ENCODE peak calls at places on chromosomes 1 and 21, in ten cellular contexts. D is T-cell; Q is glutamatergic neuron; L is A549; Z is tibial artery; G is SJSA1; C is T follicular helper cell; T is NCI-H1105 treated with DMSO at 0.1 percent for 48 hours; S is activated CD4-positive, CD25-positive, alpha-beta regulatory T cell; I is lung. P is an unnamed sample.
A peak's percentile ranks its signal among the peaks of the same experiment; 100 is the strongest.

GRCh38 chr1:160853756-160854155 is 8.9 kb downstream of the CD244 start:
- DNase-seq in D (no peak), Q (no peak), L (no peak), Z (no peak), G (no peak), C (no peak), T (no peak), S (no peak), I (no peak), P (no peak)

GRCh38 chr1:216580538-216581057 is 142.6 kb downstream of the ESRRG start:
- DNase-seq in D (no peak), Q (no peak), L (no peak), Z (no peak), G (no peak), C (no peak), T (peak; percentile 5), S (no peak), I (no peak), P (no peak)

GRCh38 chr1:228414511-228415211 is 2.0 kb downstream of the TRIM17 start:
- DNase-seq in D (no peak), Q (no peak), L (no peak), Z (no peak), G (no peak), C (no peak), T (no peak), S (no peak), I (no peak), P (no peak)

GRCh38 chr1:223233019-223233409 is 90.0 kb upstream of the TLR5 start:
- DNase-seq in D (no peak), Q (no peak), L (no peak), Z (no peak), G (no peak), C (no peak), T (peak; percentile 13), S (no peak), I (no peak), P (no peak)

GRCh38 chr1:62321438-62321837 is 2.2 kb upstream of the KANK4 start:
- DNase-seq in D (no peak), Q (no peak), L (peak; percentile 76), Z (no peak), G (peak; percentile 52), C (no peak), T (no peak), S (no peak), I (no peak), P (peak; percentile 39)

GRCh38 chr1:164706596-164706995 is 147.6 kb downstream of the PBX1 start:
- DNase-seq in D (no peak), Q (no peak), L (no peak), Z (no peak), G (no peak), C (no peak), T (no peak), S (no peak), I (no peak), P (no peak)

GRCh38 chr1:92923664-92924063 is 37.6 kb downstream of the DIPK1A start:
- DNase-seq in D (no peak), Q (no peak), L (no peak), Z (no peak), G (no peak), C (no peak), T (no peak), S (no peak), I (no peak), P (no peak)

GRCh38 chr1:62901650-62902049 is 117.7 kb downstream of the ATG4C start:
- DNase-seq in D (no peak), Q (no peak), L (no peak), Z (no peak), G (no peak), C (no peak), T (no peak), S (no peak), I (no peak), P (no peak)

GRCh38 chr21:43193651-43194302 is 25.0 kb downstream of the CRYAA start:
- DNase-seq in D (no peak), Q (no peak), L (no peak), Z (peak; percentile 56), G (no peak), C (no peak), T (no peak), S (no peak), I (no peak), P (no peak)

GRCh38 chr1:93000751-93001175 is 39.5 kb upstream of the DIPK1A start:
- DNase-seq in D (no peak), Q (no peak), L (no peak), Z (no peak), G (no peak), C (no peak), T (peak; percentile 72), S (no peak), I (no peak), P (no peak)

GRCh38 chr1:4001461-4001860 is 101.4 kb upstream of the C1orf174 start:
- DNase-seq in D (no peak), Q (no peak), L (no peak), Z (peak; percentile 37), G (no peak), C (no peak), T (no peak), S (no peak), I (no peak), P (no peak)

P was measured in HCT116.